ENCODE peak calls at places on chromosome 3, in five cellular contexts. J, X, V, E and O are unnamed samples.

GRCh38 chr3:459376-459710 is 262.8 kb downstream of the CHL1 start:
- DNase-seq in J (no peak), X (no peak), V (no peak), E (no peak), O (no peak)

GRCh38 chr3:180229113-180229512 is 192.4 kb upstream of the PEX5L start:
- DNase-seq in J (no peak), X (no peak), V (no peak), E (no peak), O (no peak)

GRCh38 chr3:54240319-54240718 is 118.0 kb downstream of the CACNA2D3 start:
- DNase-seq in J (no peak), X (peak; percentile 22), V (no peak), E (no peak), O (no peak)

GRCh38 chr3:78569820-78570219 is 1198.0 kb downstream of the ROBO1 start:
- DNase-seq in J (no peak), X (no peak), V (no peak), E (no peak), O (no peak)

GRCh38 chr3:14143826-14144225 is 19.0 kb downstream of the TMEM43 start:
- DNase-seq in J (peak; percentile 88), X (no peak), V (no peak), E (peak; percentile 53), O (peak; percentile 88)

GRCh38 chr3:42161050-42161935 is 70.1 kb downstream of the TRAK1 start:
- DNase-seq in J (peak; percentile 17), X (no peak), V (no peak), E (no peak), O (no peak)

GRCh38 chr3:66372681-66373350 is 128.0 kb downstream of the LRIG1 start:
- DNase-seq in J (no peak), X (no peak), V (peak; percentile 43), E (peak; percentile 2), O (no peak)

GRCh38 chr3:139302084-139302800 is 41.6 kb upstream of the MRPS22 start:
- DNase-seq in J (no peak), X (no peak), V (no peak), E (peak; percentile 99), O (no peak)

GRCh38 chr3:13420051-13420816 is at the start of gene NUP210:
- DNase-seq in J (no peak), X (no peak), V (peak; percentile 34), E (peak; percentile 49), O (no peak)

GRCh38 chr3:57126244-57126643 is 38.9 kb downstream of the IL17RD start:
- DNase-seq in J (no peak), X (no peak), V (no peak), E (no peak), O (no peak)

GRCh38 chr3:100602506-100603444 is 6.6 kb upstream of the ADGRG7 start:
- DNase-seq in J (no peak), X (no peak), V (no peak), E (peak; percentile 42), O (no peak)

GRCh38 chr3:194617827-194618226 is 15.4 kb downstream of the TMEM44 start:
- DNase-seq in J (no peak), X (no peak), V (no peak), E (no peak), O (no peak)

GRCh38 chr3:182182531-182182968 is 470.8 kb downstream of the SOX2 start:
- DNase-seq in J (no peak), X (peak; percentile 61), V (no peak), E (peak; percentile 86), O (no peak)